ENCODE peak calls at places on chromosomes 1 and 21, in eight cellular contexts. T, N, W, I, L, V, H and F are unnamed samples.

GRCh38 chr1:119952496-119952895 is 56.2 kb upstream of the ADAM30 start:
- DNase-seq in T (no peak), N (no peak), W (no peak), I (no peak), L (no peak), V (no peak), H (no peak), F (no peak)

GRCh38 chr1:12433323-12434053 is 184.5 kb downstream of the DHRS3 start:
- DNase-seq in T (no peak), N (peak), W (no peak), I (no peak), L (peak), V (peak), H (peak), F (no peak)

GRCh38 chr1:39668111-39668510 is 3.8 kb downstream of the NT5C1A start:
- DNase-seq in T (no peak), N (no peak), W (no peak), I (peak), L (no peak), V (peak), H (no peak), F (peak)

GRCh38 chr1:14944471-14944981 is 209.0 kb upstream of the TMEM51 start:
- DNase-seq in T (no peak), N (no peak), W (no peak), I (no peak), L (no peak), V (no peak), H (no peak), F (peak)

GRCh38 chr1:224542783-224543440 is 73.2 kb upstream of the CNIH3 start:
- DNase-seq in T (no peak), N (peak), W (no peak), I (no peak), L (no peak), V (no peak), H (peak), F (no peak)

GRCh38 chr1:56645663-56646330 is 683 bp downstream of the PRKAA2 start:
- DNase-seq in T (no peak), N (no peak), W (no peak), I (peak), L (peak), V (peak), H (no peak), F (no peak)

GRCh38 chr1:181104042-181104789 is 15.7 kb downstream of the IER5 start:
- DNase-seq in T (peak), N (no peak), W (no peak), I (no peak), L (no peak), V (no peak), H (peak), F (no peak)

GRCh38 chr1:32426489-32427255 is 32.4 kb upstream of the BSDC1 start:
- DNase-seq in T (peak), N (no peak), W (no peak), I (no peak), L (no peak), V (no peak), H (peak), F (no peak)

GRCh38 chr1:239570878-239571277 is 184.5 kb downstream of the CHRM3 start:
- DNase-seq in T (no peak), N (no peak), W (no peak), I (no peak), L (no peak), V (no peak), H (no peak), F (no peak)

GRCh38 chr1:33970148-33970825 is 106.4 kb downstream of the HMGB4 start:
- DNase-seq in T (no peak), N (no peak), W (no peak), I (no peak), L (no peak), V (no peak), H (no peak), F (no peak)

GRCh38 chr1:173048629-173049326 is 2.0 kb downstream of the TNFSF18 start:
- DNase-seq in T (no peak), N (no peak), W (no peak), I (no peak), L (no peak), V (no peak), H (peak), F (no peak)

GRCh38 chr1:43067856-43068751 is 104.0 kb downstream of the EBNA1BP2 start:
- DNase-seq in T (no peak), N (no peak), W (peak), I (peak), L (no peak), V (no peak), H (no peak), F (no peak)

GRCh38 chr21:45538381-45539045 is 3.7 kb downstream of the SLC19A1 start:
- DNase-seq in T (no peak), N (no peak), W (no peak), I (peak), L (peak), V (no peak), H (no peak), F (no peak)

GRCh38 chr1:154736840-154737239 is 128.9 kb upstream of the ADAR start:
- DNase-seq in T (no peak), N (peak), W (no peak), I (no peak), L (no peak), V (no peak), H (peak), F (no peak)

GRCh38 chr21:26686278-26686677 is 113.2 kb upstream of the CYYR1 start:
- DNase-seq in T (no peak), N (no peak), W (peak), I (no peak), L (no peak), V (no peak), H (peak), F (no peak)

GRCh38 chr1:78587213-78587612 is 33.0 kb upstream of the IFI44L start:
- DNase-seq in T (no peak), N (no peak), W (no peak), I (no peak), L (no peak), V (no peak), H (no peak), F (no peak)

DNA sequence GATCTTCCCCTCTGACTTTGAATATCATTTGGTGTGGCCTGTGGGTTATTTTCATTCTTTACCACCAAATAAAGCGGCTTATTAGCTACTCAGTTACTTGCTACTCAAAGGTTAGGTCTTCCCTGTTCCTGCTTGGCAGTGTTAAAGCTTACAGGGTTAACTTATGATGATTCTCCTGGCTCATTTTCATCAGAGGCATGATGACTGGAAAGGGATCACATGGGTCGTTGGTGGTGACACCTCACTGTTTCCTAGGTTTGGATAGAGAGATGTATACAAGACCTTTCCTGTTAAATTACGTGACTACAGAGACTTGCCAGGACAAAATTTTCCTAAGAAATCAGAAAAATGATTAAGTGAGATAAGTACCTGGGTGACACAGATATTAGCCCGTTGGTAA is 27.4 kb downstream of the MRPS6 start:
- DNase-seq in T (no peak), N (no peak), W (no peak), I (no peak), L (no peak), V (no peak), H (no peak), F (no peak)
- H3K27ac ChIP-seq in T (no peak), N (no peak), W (no peak), I (no peak), L (no peak), V (no peak), H (peak), F (no peak)

DNA sequence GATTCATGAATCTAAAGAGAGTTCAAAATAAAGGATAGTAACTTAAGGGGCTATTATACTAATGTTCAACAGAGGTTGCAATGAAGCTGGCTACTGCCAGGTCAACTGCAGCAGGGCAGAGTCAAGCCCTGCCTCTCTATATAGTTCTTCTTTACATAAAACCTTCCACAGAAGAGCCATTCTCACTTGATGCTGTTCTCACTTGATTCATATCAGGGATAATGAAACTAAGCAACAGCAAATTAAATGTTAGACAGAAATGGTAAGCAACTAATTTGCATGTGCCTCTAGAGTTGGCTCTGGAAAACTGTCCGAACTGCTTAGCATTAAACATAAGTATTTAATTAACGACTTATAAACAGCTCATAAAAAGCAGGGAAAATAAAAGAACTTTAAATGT is 17.4 kb downstream of the CCSAP start:
- DNase-seq in T (no peak), N (no peak), W (no peak), I (no peak), L (no peak), V (no peak), H (no peak), F (no peak)
- H3K27ac ChIP-seq in T (no peak), N (no peak), W (peak), I (no peak), L (no peak), V (no peak), H (no peak), F (no peak)

GRCh38 chr1:203479646-203480045 is 4.0 kb downstream of the PRELP start:
- DNase-seq in T (no peak), N (no peak), W (no peak), I (no peak), L (no peak), V (no peak), H (no peak), F (no peak)
- H3K27ac ChIP-seq in T (peak), N (no peak), W (no peak), I (no peak), L (no peak), V (peak), H (no peak), F (no peak)

GRCh38 chr1:20462397-20462796 is 23.6 kb downstream of the CAMK2N1 start:
- DNase-seq in T (no peak), N (no peak), W (no peak), I (no peak), L (no peak), V (no peak), H (no peak), F (no peak)
- H3K27ac ChIP-seq in T (no peak), N (no peak), W (no peak), I (no peak), L (no peak), V (no peak), H (no peak), F (peak)

GRCh38 chr1:243730499-243731150 is 119.4 kb downstream of the AKT3 start:
- DNase-seq in T (peak), N (no peak), W (no peak), I (peak), L (no peak), V (peak), H (no peak), F (peak)
- H3K27ac ChIP-seq in T (peak), N (peak), W (no peak), I (no peak), L (peak), V (no peak), H (no peak), F (peak)

GRCh38 chr1:21834094-21834493 is 22.0 kb downstream of the LDLRAD2 start:
- DNase-seq in T (no peak), N (no peak), W (no peak), I (no peak), L (no peak), V (no peak), H (no peak), F (no peak)
- H3K27ac ChIP-seq in T (no peak), N (no peak), W (no peak), I (no peak), L (no peak), V (no peak), H (no peak), F (no peak)